ENCODE peak calls at places on chromosomes 13 and 19, in ten cellular contexts. One of them, this sample, is unnamed.

GRCh38 chr19:46696052-46696451 is 20.9 kb downstream of the PRKD2 start:
- DNase-seq in effector memory CD4-positive, alpha-beta T cell: no peak
- DNase-seq in NCI-H146: no peak
- DNase-seq in endodermal cell: peak
- DNase-seq in Kasumi-1: no peak
- DNase-seq in EL: no peak
- DNase-seq in hippocampal formation: no peak
- DNase-seq in stomach: no peak
- DNase-seq in HT1080: no peak
- DNase-seq in RPMI8226: no peak
- DNase-seq in this sample: no peak

GRCh38 chr19:19594371-19594770 is 24.1 kb downstream of the PBX4 start:
- DNase-seq in effector memory CD4-positive, alpha-beta T cell: no peak
- DNase-seq in NCI-H146: no peak
- DNase-seq in endodermal cell: no peak
- DNase-seq in Kasumi-1: no peak
- DNase-seq in EL: no peak
- DNase-seq in hippocampal formation: no peak
- DNase-seq in stomach: no peak
- DNase-seq in HT1080: no peak
- DNase-seq in RPMI8226: peak
- DNase-seq in this sample: no peak

GRCh38 chr13:33231339-33231738 is 54.2 kb downstream of the STARD13 start:
- DNase-seq in effector memory CD4-positive, alpha-beta T cell: no peak
- DNase-seq in NCI-H146: no peak
- DNase-seq in endodermal cell: no peak
- DNase-seq in Kasumi-1: no peak
- DNase-seq in EL: peak
- DNase-seq in hippocampal formation: no peak
- DNase-seq in stomach: no peak
- DNase-seq in HT1080: no peak
- DNase-seq in RPMI8226: no peak
- DNase-seq in this sample: no peak

GRCh38 chr13:93227280-93227905 is 786 bp downstream of the GPC6 start:
- DNase-seq in effector memory CD4-positive, alpha-beta T cell: no peak
- DNase-seq in NCI-H146: peak
- DNase-seq in endodermal cell: peak
- DNase-seq in Kasumi-1: no peak
- DNase-seq in EL: peak
- DNase-seq in hippocampal formation: no peak
- DNase-seq in stomach: no peak
- DNase-seq in HT1080: peak
- DNase-seq in RPMI8226: no peak
- DNase-seq in this sample: peak

GRCh38 chr19:4969772-4970531 is 1.0 kb downstream of the KDM4B start:
- DNase-seq in effector memory CD4-positive, alpha-beta T cell: no peak
- DNase-seq in NCI-H146: no peak
- DNase-seq in endodermal cell: peak
- DNase-seq in Kasumi-1: peak
- DNase-seq in EL: peak
- DNase-seq in hippocampal formation: no peak
- DNase-seq in stomach: no peak
- DNase-seq in HT1080: no peak
- DNase-seq in RPMI8226: peak
- DNase-seq in this sample: no peak

GRCh38 chr19:35845215-35846037 is 6.9 kb downstream of the NPHS1 start:
- DNase-seq in effector memory CD4-positive, alpha-beta T cell: no peak
- DNase-seq in NCI-H146: peak
- DNase-seq in endodermal cell: peak
- DNase-seq in Kasumi-1: no peak
- DNase-seq in EL: no peak
- DNase-seq in hippocampal formation: no peak
- DNase-seq in stomach: no peak
- DNase-seq in HT1080: no peak
- DNase-seq in RPMI8226: no peak
- DNase-seq in this sample: no peak

GRCh38 chr19:58054792-58055482 is 4.1 kb upstream of the ZNF135 start:
- DNase-seq in effector memory CD4-positive, alpha-beta T cell: no peak
- DNase-seq in NCI-H146: no peak
- DNase-seq in endodermal cell: peak
- DNase-seq in Kasumi-1: no peak
- DNase-seq in EL: peak
- DNase-seq in hippocampal formation: peak
- DNase-seq in stomach: no peak
- DNase-seq in HT1080: no peak
- DNase-seq in RPMI8226: no peak
- DNase-seq in this sample: peak

GRCh38 chr19:42433503-42434260 is 6.5 kb upstream of the LIPE start:
- DNase-seq in effector memory CD4-positive, alpha-beta T cell: peak
- DNase-seq in NCI-H146: peak
- DNase-seq in endodermal cell: peak
- DNase-seq in Kasumi-1: peak
- DNase-seq in EL: peak
- DNase-seq in hippocampal formation: peak
- DNase-seq in stomach: peak
- DNase-seq in HT1080: peak
- DNase-seq in RPMI8226: peak
- DNase-seq in this sample: peak

GRCh38 chr13:112687836-112688559 is 1.8 kb upstream of the ATP11A start:
- DNase-seq in effector memory CD4-positive, alpha-beta T cell: no peak
- DNase-seq in NCI-H146: no peak
- DNase-seq in endodermal cell: peak
- DNase-seq in Kasumi-1: no peak
- DNase-seq in EL: no peak
- DNase-seq in hippocampal formation: no peak
- DNase-seq in stomach: peak
- DNase-seq in HT1080: no peak
- DNase-seq in RPMI8226: no peak
- DNase-seq in this sample: no peak

GRCh38 chr13:32036131-32036695 is 4.6 kb downstream of the FRY start:
- DNase-seq in effector memory CD4-positive, alpha-beta T cell: no peak
- DNase-seq in NCI-H146: no peak
- DNase-seq in endodermal cell: no peak
- DNase-seq in Kasumi-1: peak
- DNase-seq in EL: no peak
- DNase-seq in hippocampal formation: no peak
- DNase-seq in stomach: no peak
- DNase-seq in HT1080: no peak
- DNase-seq in RPMI8226: no peak
- DNase-seq in this sample: no peak

GRCh38 chr13:31159306-31159705 is 2.4 kb downstream of the HSPH1 start:
- DNase-seq in effector memory CD4-positive, alpha-beta T cell: no peak
- DNase-seq in NCI-H146: no peak
- DNase-seq in endodermal cell: no peak
- DNase-seq in Kasumi-1: no peak
- DNase-seq in EL: no peak
- DNase-seq in hippocampal formation: no peak
- DNase-seq in stomach: no peak
- DNase-seq in HT1080: no peak
- DNase-seq in RPMI8226: no peak
- DNase-seq in this sample: no peak

GRCh38 chr13:31431722-31432137 is 232.0 kb downstream of the B3GLCT start:
- DNase-seq in effector memory CD4-positive, alpha-beta T cell: no peak
- DNase-seq in NCI-H146: peak
- DNase-seq in endodermal cell: peak
- DNase-seq in Kasumi-1: peak
- DNase-seq in EL: peak
- DNase-seq in hippocampal formation: no peak
- DNase-seq in stomach: peak
- DNase-seq in HT1080: peak
- DNase-seq in RPMI8226: peak
- DNase-seq in this sample: peak

GRCh38 chr19:40697007-40697406 is 6.6 kb upstream of the NUMBL start:
- DNase-seq in effector memory CD4-positive, alpha-beta T cell: no peak
- DNase-seq in NCI-H146: no peak
- DNase-seq in endodermal cell: no peak
- DNase-seq in Kasumi-1: no peak
- DNase-seq in EL: no peak
- DNase-seq in hippocampal formation: no peak
- DNase-seq in stomach: no peak
- DNase-seq in HT1080: no peak
- DNase-seq in RPMI8226: no peak
- DNase-seq in this sample: no peak

GRCh38 chr13:101567841-101568240 is 115.4 kb downstream of the ITGBL1 start:
- DNase-seq in effector memory CD4-positive, alpha-beta T cell: no peak
- DNase-seq in NCI-H146: no peak
- DNase-seq in endodermal cell: no peak
- DNase-seq in Kasumi-1: no peak
- DNase-seq in EL: no peak
- DNase-seq in hippocampal formation: no peak
- DNase-seq in stomach: no peak
- DNase-seq in HT1080: no peak
- DNase-seq in RPMI8226: no peak
- DNase-seq in this sample: no peak